ENCODE peak calls at places on chromosome 14, in six cellular contexts. U, P, J, O, V and X are unnamed samples.

GRCh38 chr14:22520235-22520634 is 68.8 kb downstream of the DAD1 start:
- DNase-seq in U (no peak), P (peak), J (peak), O (no peak), V (no peak), X (no peak)

GRCh38 chr14:47438650-47439140 is 236.7 kb downstream of the MDGA2 start:
- DNase-seq in U (no peak), P (no peak), J (no peak), O (no peak), V (no peak), X (no peak)

GRCh38 chr14:105476937-105477658 is 2.5 kb downstream of the CRIP2 start:
- DNase-seq in U (no peak), P (no peak), J (no peak), O (no peak), V (no peak), X (no peak)

GRCh38 chr14:104436741-104437701 is 142.5 kb upstream of the C14orf180 start:
- DNase-seq in U (no peak), P (no peak), J (no peak), O (no peak), V (no peak), X (peak)

GRCh38 chr14:92456215-92457017 is 57.2 kb upstream of the RIN3 start:
- DNase-seq in U (peak), P (peak), J (peak), O (peak), V (no peak), X (peak)

GRCh38 chr14:39673141-39674133 is 241.2 kb upstream of the FBXO33 start:
- DNase-seq in U (no peak), P (no peak), J (no peak), O (no peak), V (no peak), X (no peak)

GRCh38 chr14:68216072-68216471 is 396.5 kb downstream of the RAD51B start:
- DNase-seq in U (no peak), P (no peak), J (no peak), O (no peak), V (no peak), X (no peak)

GRCh38 chr14:61752626-61753025 is 9.6 kb upstream of the SNAPC1 start:
- DNase-seq in U (no peak), P (peak), J (no peak), O (no peak), V (peak), X (no peak)

GRCh38 chr14:97719931-97720330 is 922.7 kb downstream of the VRK1 start:
- DNase-seq in U (no peak), P (no peak), J (no peak), O (no peak), V (no peak), X (no peak)

GRCh38 chr14:78633747-78634146 is 463.6 kb downstream of the NRXN3 start:
- DNase-seq in U (no peak), P (no peak), J (no peak), O (no peak), V (no peak), X (no peak)

GRCh38 chr14:26385302-26385701 is 212.5 kb downstream of the NOVA1 start:
- DNase-seq in U (no peak), P (no peak), J (no peak), O (no peak), V (no peak), X (no peak)

GRCh38 chr14:102575479-102576428 is 16.7 kb upstream of the RCOR1 start:
- DNase-seq in U (no peak), P (no peak), J (no peak), O (no peak), V (no peak), X (no peak)

GRCh38 chr14:104443391-104444158 is 136.0 kb upstream of the C14orf180 start:
- DNase-seq in U (no peak), P (no peak), J (no peak), O (no peak), V (no peak), X (no peak)

GRCh38 chr14:102278631-102278935 is 26.4 kb downstream of the MOK start:
- DNase-seq in U (no peak), P (no peak), J (no peak), O (no peak), V (no peak), X (no peak)

GRCh38 chr14:93002049-93002448 is 79.1 kb downstream of the CHGA start:
- DNase-seq in U (no peak), P (no peak), J (no peak), O (no peak), V (no peak), X (no peak)

GRCh38 chr14:58272589-58273372 is 25.6 kb upstream of the ARID4A start:
- DNase-seq in U (peak), P (peak), J (peak), O (peak), V (no peak), X (peak)

GRCh38 chr14:64723691-64724577 is 19.7 kb downstream of the PLEKHG3 start:
- DNase-seq in U (no peak), P (no peak), J (no peak), O (no peak), V (no peak), X (peak)

GRCh38 chr14:81062816-81063215 is 107.4 kb downstream of the TSHR start:
- DNase-seq in U (no peak), P (peak), J (peak), O (peak), V (peak), X (peak)

GRCh38 chr14:97298775-97299174 is 501.6 kb downstream of the VRK1 start:
- DNase-seq in U (no peak), P (no peak), J (no peak), O (no peak), V (no peak), X (no peak)

GRCh38 chr14:74934476-74935339 is 11.6 kb upstream of the RPS6KL1 start:
- DNase-seq in U (no peak), P (no peak), J (no peak), O (no peak), V (no peak), X (no peak)

GRCh38 chr14:30656190-30656632 is 34.1 kb downstream of the SCFD1 start:
- DNase-seq in U (peak), P (peak), J (peak), O (peak), V (peak), X (peak)

GRCh38 chr14:104473649-104474574 is 105.7 kb upstream of the C14orf180 start:
- DNase-seq in U (no peak), P (no peak), J (peak), O (no peak), V (no peak), X (no peak)

GRCh38 chr14:29521526-29522137 is 406.0 kb downstream of the PRKD1 start:
- DNase-seq in U (no peak), P (peak), J (peak), O (no peak), V (no peak), X (peak)

GRCh38 chr14:106665814-106666213 is 1139.4 kb downstream of the TMEM121 start:
- DNase-seq in U (no peak), P (no peak), J (no peak), O (no peak), V (no peak), X (no peak)

GRCh38 chr14:75667099-75667498 is 6.1 kb downstream of the TTLL5 start:
- DNase-seq in U (no peak), P (no peak), J (no peak), O (no peak), V (no peak), X (no peak)

GRCh38 chr14:69105326-69105725 is 47.6 kb downstream of the DCAF5 start:
- DNase-seq in U (no peak), P (peak), J (no peak), O (no peak), V (no peak), X (no peak)

GRCh38 chr14:99394602-99395001 is 86.1 kb downstream of the SETD3 start:
- DNase-seq in U (no peak), P (no peak), J (no peak), O (no peak), V (no peak), X (no peak)

GRCh38 chr14:99395904-99396530 is 84.6 kb downstream of the SETD3 start:
- DNase-seq in U (peak), P (peak), J (no peak), O (no peak), V (no peak), X (no peak)

GRCh38 chr14:99389171-99389826 is 91.4 kb downstream of the SETD3 start:
- DNase-seq in U (peak), P (peak), J (peak), O (peak), V (no peak), X (peak)

GRCh38 chr14:99391671-99392070 is 89.0 kb downstream of the SETD3 start:
- DNase-seq in U (no peak), P (peak), J (no peak), O (no peak), V (no peak), X (no peak)

GRCh38 chr14:99393059-99393655 is 87.5 kb downstream of the SETD3 start:
- DNase-seq in U (peak), P (peak), J (peak), O (peak), V (no peak), X (peak)
- TF ChIP-seq BHLHE40 in U (no peak), P (no peak), J (no peak), O (no peak), V (no peak), X (no peak)

GRCh38 chr14:101033446-101034165 is 130.1 kb upstream of the RTL1 start:
- DNase-seq in U (no peak), P (no peak), J (no peak), O (no peak), V (no peak), X (no peak)

GRCh38 chr14:101037021-101037817 is 133.7 kb upstream of the RTL1 start:
- DNase-seq in U (no peak), P (no peak), J (no peak), O (no peak), V (no peak), X (no peak)

GRCh38 chr14:101035466-101036225 is 132.1 kb upstream of the RTL1 start:
- DNase-seq in U (no peak), P (no peak), J (no peak), O (no peak), V (no peak), X (no peak)

GRCh38 chr14:101033006-101033405 is 129.5 kb upstream of the RTL1 start:
- DNase-seq in U (no peak), P (no peak), J (no peak), O (no peak), V (no peak), X (no peak)

GRCh38 chr14:101034986-101035385 is 131.5 kb upstream of the RTL1 start:
- DNase-seq in U (no peak), P (no peak), J (no peak), O (no peak), V (no peak), X (no peak)
- TF ChIP-seq BHLHE40 in U (no peak), P (no peak), J (no peak), O (no peak), V (no peak), X (no peak)

GRCh38 chr14:51596473-51596870 is 55.2 kb upstream of the FRMD6 start:
- DNase-seq in U (no peak), P (no peak), J (no peak), O (no peak), V (no peak), X (no peak)
- TF ChIP-seq BHLHE40 in U (no peak), P (no peak), J (no peak), O (no peak), V (no peak), X (no peak)

DNA sequence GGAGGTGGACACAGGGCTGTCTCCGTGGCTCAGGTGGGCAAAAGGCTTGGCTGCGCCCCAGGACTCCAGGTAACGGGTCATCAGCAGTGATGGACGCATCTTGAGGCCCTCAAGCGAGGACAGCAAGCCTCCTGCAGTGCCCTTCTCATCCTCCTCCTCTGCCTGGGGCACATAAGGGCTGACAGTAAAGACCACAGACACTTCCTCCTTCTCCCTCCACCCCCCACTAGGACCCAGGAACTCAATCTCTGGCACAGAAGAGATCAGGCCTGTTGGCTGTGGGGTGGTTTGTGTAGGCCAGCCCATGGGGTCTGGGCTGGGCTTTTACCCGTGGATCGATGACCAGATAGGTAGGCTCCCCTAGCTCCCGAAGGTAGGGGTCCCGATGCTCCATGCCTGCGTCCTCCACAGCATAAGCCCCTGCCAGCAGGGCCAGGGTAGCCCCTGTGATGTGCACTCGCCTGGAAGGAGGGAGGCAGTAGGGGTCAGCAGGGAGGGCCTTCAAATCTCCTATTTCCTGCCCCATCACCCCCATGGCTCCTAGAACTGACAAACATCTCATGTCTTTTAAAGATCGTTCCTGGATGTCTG is 5.7 kb downstream of the ADCY4 start:
- DNase-seq in U (no peak), P (no peak), J (no peak), O (no peak), V (no peak), X (no peak)
- TF ChIP-seq BHLHE40 in U (no peak), P (no peak), J (no peak), O (no peak), V (no peak), X (no peak)

GRCh38 chr14:59362533-59362932 is 102.6 kb downstream of the GPR135 start:
- DNase-seq in U (no peak), P (peak), J (no peak), O (no peak), V (no peak), X (no peak)
- TF ChIP-seq BHLHE40 in U (no peak), P (no peak), J (no peak), O (no peak), V (no peak), X (no peak)